ENCODE peak calls at places on chromosomes 1 and 21, in seven cellular contexts. One of them, this sample, is unnamed.
A peak's percentile ranks its signal among the peaks of the same experiment; 100 is the strongest.

GRCh38 chr1:11940260-11940921 is 5.9 kb downstream of the PLOD1 start:
- DNase-seq in Caco-2: no peak
- DNase-seq in adrenal gland: peak; percentile 84
- DNase-seq in neural progenitor cell: no peak
- DNase-seq in colonic mucosa: peak; percentile 42
- DNase-seq in RWPE2: no peak
- DNase-seq in K562: no peak
- DNase-seq in this sample: no peak

GRCh38 chr1:65174585-65174984 is 26.6 kb downstream of the AK4 start:
- DNase-seq in Caco-2: no peak
- DNase-seq in adrenal gland: peak; percentile 72
- DNase-seq in neural progenitor cell: no peak
- DNase-seq in colonic mucosa: no peak
- DNase-seq in RWPE2: peak; percentile 75
- DNase-seq in K562: no peak
- DNase-seq in this sample: peak; percentile 98

GRCh38 chr1:14809186-14809981 is 210.9 kb downstream of the KAZN start:
- DNase-seq in Caco-2: no peak
- DNase-seq in adrenal gland: no peak
- DNase-seq in neural progenitor cell: no peak
- DNase-seq in colonic mucosa: no peak
- DNase-seq in RWPE2: no peak
- DNase-seq in K562: no peak
- DNase-seq in this sample: no peak

GRCh38 chr1:161908264-161908663 is 115.4 kb downstream of the OLFML2B start:
- DNase-seq in Caco-2: no peak
- DNase-seq in adrenal gland: no peak
- DNase-seq in neural progenitor cell: no peak
- DNase-seq in colonic mucosa: no peak
- DNase-seq in RWPE2: no peak
- DNase-seq in K562: no peak
- DNase-seq in this sample: no peak

GRCh38 chr1:233656032-233656620 is 42.2 kb downstream of the KCNK1 start:
- DNase-seq in Caco-2: no peak
- DNase-seq in adrenal gland: no peak
- DNase-seq in neural progenitor cell: no peak
- DNase-seq in colonic mucosa: no peak
- DNase-seq in RWPE2: no peak
- DNase-seq in K562: no peak
- DNase-seq in this sample: no peak

GRCh38 chr1:159197767-159198557 is 6.7 kb upstream of the ACKR1 start:
- DNase-seq in Caco-2: peak; percentile 74
- DNase-seq in adrenal gland: peak; percentile 94
- DNase-seq in neural progenitor cell: peak; percentile 89
- DNase-seq in colonic mucosa: peak; percentile 73
- DNase-seq in RWPE2: no peak
- DNase-seq in K562: peak; percentile 56
- DNase-seq in this sample: peak; percentile 78

GRCh38 chr1:64471218-64471719 is 1.3 kb downstream of the CACHD1 start:
- DNase-seq in Caco-2: no peak
- DNase-seq in adrenal gland: peak; percentile 70
- DNase-seq in neural progenitor cell: peak; percentile 78
- DNase-seq in colonic mucosa: peak; percentile 39
- DNase-seq in RWPE2: no peak
- DNase-seq in K562: no peak
- DNase-seq in this sample: no peak

GRCh38 chr21:33286600-33287456 is 20.7 kb downstream of the IL10RB start:
- DNase-seq in Caco-2: no peak
- DNase-seq in adrenal gland: peak; percentile 78
- DNase-seq in neural progenitor cell: no peak
- DNase-seq in colonic mucosa: peak; percentile 62
- DNase-seq in RWPE2: no peak
- DNase-seq in K562: no peak
- DNase-seq in this sample: peak; percentile 48

GRCh38 chr1:167105150-167105840 is 11.4 kb downstream of the STYXL2 start:
- DNase-seq in Caco-2: no peak
- DNase-seq in adrenal gland: no peak
- DNase-seq in neural progenitor cell: no peak
- DNase-seq in colonic mucosa: no peak
- DNase-seq in RWPE2: no peak
- DNase-seq in K562: no peak
- DNase-seq in this sample: no peak

GRCh38 chr1:224500802-224501201 is 66.2 kb upstream of the WDR26 start:
- DNase-seq in Caco-2: no peak
- DNase-seq in adrenal gland: no peak
- DNase-seq in neural progenitor cell: no peak
- DNase-seq in colonic mucosa: no peak
- DNase-seq in RWPE2: no peak
- DNase-seq in K562: no peak
- DNase-seq in this sample: no peak

GRCh38 chr1:115323366-115324004 is 14.6 kb downstream of the NGF start:
- DNase-seq in Caco-2: no peak
- DNase-seq in adrenal gland: no peak
- DNase-seq in neural progenitor cell: no peak
- DNase-seq in colonic mucosa: peak; percentile 61
- DNase-seq in RWPE2: no peak
- DNase-seq in K562: no peak
- DNase-seq in this sample: peak; percentile 45

GRCh38 chr1:154104433-154105082 is 50.3 kb downstream of the NUP210L start:
- DNase-seq in Caco-2: peak; percentile 52
- DNase-seq in adrenal gland: no peak
- DNase-seq in neural progenitor cell: peak; percentile 20
- DNase-seq in colonic mucosa: no peak
- DNase-seq in RWPE2: no peak
- DNase-seq in K562: no peak
- DNase-seq in this sample: no peak

GRCh38 chr1:6612641-6613360 is 730 bp upstream of the PHF13 start:
- DNase-seq in Caco-2: no peak
- DNase-seq in adrenal gland: peak; percentile 81
- DNase-seq in neural progenitor cell: peak; percentile 65
- DNase-seq in colonic mucosa: peak; percentile 65
- DNase-seq in RWPE2: no peak
- DNase-seq in K562: no peak
- DNase-seq in this sample: peak; percentile 27

GRCh38 chr1:208326033-208326432 is 81.8 kb upstream of the PLXNA2 start:
- DNase-seq in Caco-2: no peak
- DNase-seq in adrenal gland: no peak
- DNase-seq in neural progenitor cell: no peak
- DNase-seq in colonic mucosa: no peak
- DNase-seq in RWPE2: no peak
- DNase-seq in K562: no peak
- DNase-seq in this sample: no peak

GRCh38 chr1:206895320-206895719 is 1.9 kb upstream of the IL24 start:
- DNase-seq in Caco-2: peak; percentile 62
- DNase-seq in adrenal gland: no peak
- DNase-seq in neural progenitor cell: no peak
- DNase-seq in colonic mucosa: no peak
- DNase-seq in RWPE2: peak; percentile 99
- DNase-seq in K562: no peak
- DNase-seq in this sample: no peak

GRCh38 chr1:115929846-115930245 is 46.5 kb upstream of the SLC22A15 start:
- DNase-seq in Caco-2: no peak
- DNase-seq in adrenal gland: no peak
- DNase-seq in neural progenitor cell: no peak
- DNase-seq in colonic mucosa: no peak
- DNase-seq in RWPE2: no peak
- DNase-seq in K562: no peak
- DNase-seq in this sample: no peak

GRCh38 chr21:38712076-38712475 is 93.7 kb upstream of the ETS2 start:
- DNase-seq in Caco-2: peak; percentile 69
- DNase-seq in adrenal gland: peak; percentile 57
- DNase-seq in neural progenitor cell: peak; percentile 64
- DNase-seq in colonic mucosa: peak; percentile 56
- DNase-seq in RWPE2: no peak
- DNase-seq in K562: peak; percentile 32
- DNase-seq in this sample: peak; percentile 23

GRCh38 chr1:177907000-177907399 is 62.9 kb downstream of the SEC16B start:
- DNase-seq in Caco-2: no peak
- DNase-seq in adrenal gland: no peak
- DNase-seq in neural progenitor cell: no peak
- DNase-seq in colonic mucosa: no peak
- DNase-seq in RWPE2: no peak
- DNase-seq in K562: no peak
- DNase-seq in this sample: no peak

GRCh38 chr1:67749844-67750689 is 65.1 kb downstream of the GADD45A start:
- DNase-seq in Caco-2: no peak
- DNase-seq in adrenal gland: peak; percentile 65
- DNase-seq in neural progenitor cell: peak; percentile 49
- DNase-seq in colonic mucosa: no peak
- DNase-seq in RWPE2: peak; percentile 86
- DNase-seq in K562: peak; percentile 51
- DNase-seq in this sample: peak; percentile 88

GRCh38 chr1:91673603-91674002 is 173.0 kb downstream of the CDC7 start:
- DNase-seq in Caco-2: no peak
- DNase-seq in adrenal gland: no peak
- DNase-seq in neural progenitor cell: no peak
- DNase-seq in colonic mucosa: no peak
- DNase-seq in RWPE2: no peak
- DNase-seq in K562: no peak
- DNase-seq in this sample: no peak

DNA sequence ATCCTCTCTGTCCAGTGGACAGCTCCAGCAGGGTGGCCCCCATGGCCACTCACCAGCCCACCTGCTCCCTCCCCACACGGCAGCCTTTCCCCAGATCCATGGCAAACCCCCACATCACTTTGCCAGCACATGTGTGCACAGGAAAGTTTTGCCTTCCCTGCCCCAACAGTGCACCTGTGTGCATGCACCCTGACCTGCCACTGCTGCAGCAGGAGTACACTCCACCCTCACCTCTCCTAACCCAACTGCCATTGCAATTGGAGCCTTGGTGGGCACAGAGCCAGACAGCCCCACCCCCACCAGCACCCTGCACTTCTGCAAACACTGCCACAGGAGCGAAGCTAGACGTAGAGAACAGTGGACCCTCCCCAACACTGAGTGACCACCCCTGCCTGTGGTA is 308.9 kb downstream of the CEP170 start:
- DNase-seq in Caco-2: no peak
- DNase-seq in adrenal gland: no peak
- DNase-seq in neural progenitor cell: no peak
- DNase-seq in colonic mucosa: no peak
- DNase-seq in RWPE2: no peak
- DNase-seq in K562: no peak
- DNase-seq in this sample: no peak
- H3K4me3 ChIP-seq in Caco-2: no peak overlapping the region
- H3K4me3 ChIP-seq in adrenal gland: no peak overlapping the region
- H3K4me3 ChIP-seq in neural progenitor cell: no peak overlapping the region
- H3K4me3 ChIP-seq in colonic mucosa: no peak overlapping the region
- H3K4me3 ChIP-seq in RWPE2: no peak overlapping the region
- H3K4me3 ChIP-seq in K562: no peak overlapping the region
- H3K4me3 ChIP-seq in this sample: no peak overlapping the region

DNA sequence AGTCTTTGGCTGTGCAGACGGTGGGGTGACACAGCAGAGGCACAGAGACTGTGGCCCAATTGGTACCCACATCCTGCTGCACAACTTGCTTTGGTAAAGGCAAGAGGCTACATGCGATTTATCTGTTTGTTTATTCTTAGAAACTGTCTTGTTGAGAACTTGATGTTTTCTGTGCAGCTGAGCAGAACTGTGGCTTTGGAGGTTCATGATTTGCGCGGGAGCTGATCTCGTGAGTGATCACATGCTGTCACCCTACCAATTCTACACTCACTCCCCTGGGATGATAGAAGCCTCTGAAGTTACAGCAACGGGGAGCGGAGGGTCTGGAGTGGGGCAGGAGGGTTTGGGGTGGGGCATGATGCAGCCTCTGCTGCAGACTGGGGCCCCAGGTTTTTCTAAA is 83.7 kb downstream of the GRIK3 start:
- DNase-seq in Caco-2: no peak
- DNase-seq in adrenal gland: no peak
- DNase-seq in neural progenitor cell: no peak
- DNase-seq in colonic mucosa: no peak
- DNase-seq in RWPE2: no peak
- DNase-seq in K562: no peak
- DNase-seq in this sample: no peak
- H3K4me3 ChIP-seq in Caco-2: no peak overlapping the region
- H3K4me3 ChIP-seq in adrenal gland: no peak overlapping the region
- H3K4me3 ChIP-seq in neural progenitor cell: no peak overlapping the region
- H3K4me3 ChIP-seq in colonic mucosa: no peak overlapping the region
- H3K4me3 ChIP-seq in RWPE2: no peak overlapping the region
- H3K4me3 ChIP-seq in K562: no peak overlapping the region
- H3K4me3 ChIP-seq in this sample: no peak overlapping the region

DNA sequence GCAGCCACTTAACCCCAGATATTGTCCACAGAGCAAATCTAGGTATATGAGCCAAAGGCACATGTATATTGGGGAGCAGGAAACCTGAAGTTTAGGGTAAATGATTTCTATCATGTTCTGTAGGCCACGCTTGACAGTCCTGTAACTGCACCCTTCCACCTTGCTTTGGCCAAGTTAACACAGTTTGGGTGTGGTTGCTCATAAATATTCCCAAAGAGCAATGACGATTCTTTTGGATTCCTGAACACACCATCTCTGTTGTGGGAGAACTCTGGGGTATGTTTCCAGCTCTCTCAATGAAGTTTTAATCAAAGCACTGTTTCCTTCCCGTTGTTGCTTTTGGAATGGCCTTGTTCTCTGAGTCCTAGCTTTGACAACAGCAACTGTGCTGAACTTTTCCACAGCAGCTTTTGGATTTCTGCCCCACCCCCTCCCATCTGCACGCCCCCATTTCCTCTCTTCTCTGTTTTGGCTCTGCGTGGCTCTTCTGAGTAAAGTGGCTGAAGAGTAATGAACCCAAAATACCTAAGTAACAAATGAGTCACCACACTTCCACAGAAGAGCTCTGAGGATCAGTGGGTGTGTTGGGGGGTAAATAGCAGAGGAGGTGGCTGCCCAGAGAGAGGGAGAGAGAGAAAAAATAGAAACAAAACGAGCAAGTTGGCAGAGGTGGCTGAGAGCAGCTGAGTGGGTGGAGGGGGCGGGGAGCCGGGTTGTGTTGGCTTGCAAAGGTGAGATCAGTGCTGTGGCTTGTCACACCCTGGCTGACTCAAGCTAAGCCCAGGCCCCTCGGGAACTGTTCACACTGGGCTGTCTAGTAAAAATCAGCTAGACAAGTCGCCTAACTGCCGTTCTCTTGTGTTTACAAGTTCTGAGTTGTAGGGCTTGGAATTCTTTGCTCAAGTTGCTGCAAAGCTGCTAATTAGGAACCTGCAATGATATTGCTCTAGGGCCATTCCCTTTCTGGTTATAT is 26.9 kb upstream of the RAP1A start:
- DNase-seq in Caco-2: peak; percentile 74
- DNase-seq in adrenal gland: peak; percentile 75
- DNase-seq in neural progenitor cell: peak; percentile 9
- DNase-seq in colonic mucosa: peak; percentile 88
- DNase-seq in RWPE2: peak; percentile 89
- DNase-seq in K562: peak; percentile 83
- DNase-seq in this sample: peak; percentile 54
- H3K4me3 ChIP-seq in Caco-2: no peak overlapping the region
- H3K4me3 ChIP-seq in adrenal gland: no peak overlapping the region
- H3K4me3 ChIP-seq in neural progenitor cell: no peak overlapping the region
- H3K4me3 ChIP-seq in colonic mucosa: no peak overlapping the region
- H3K4me3 ChIP-seq in RWPE2: no peak overlapping the region
- H3K4me3 ChIP-seq in K562: peak overlapping the region; percentile 3
- H3K4me3 ChIP-seq in this sample: peak overlapping the region; percentile 20

DNA sequence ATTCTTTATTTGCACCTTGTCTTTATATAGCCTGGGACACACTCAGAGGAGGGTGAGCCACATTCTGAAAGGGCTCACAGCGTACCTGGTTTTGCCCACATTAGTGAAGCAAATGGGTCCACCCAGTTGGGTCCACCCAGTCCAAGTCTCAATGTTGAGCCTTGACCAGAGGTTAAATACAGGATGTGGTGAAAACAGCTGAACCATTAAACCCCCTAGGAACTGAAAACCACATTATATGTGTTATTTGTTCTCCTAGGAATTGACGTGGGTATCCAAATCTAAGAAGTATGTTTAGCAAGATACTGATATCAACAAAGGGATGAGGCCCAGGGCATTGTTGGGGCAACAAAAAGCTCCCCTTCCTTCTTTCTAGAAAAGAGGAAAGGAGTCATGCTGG is 83.8 kb downstream of the SETD4 start:
- DNase-seq in Caco-2: no peak
- DNase-seq in adrenal gland: no peak
- DNase-seq in neural progenitor cell: no peak
- DNase-seq in colonic mucosa: no peak
- DNase-seq in RWPE2: no peak
- DNase-seq in K562: no peak
- DNase-seq in this sample: no peak
- H3K4me3 ChIP-seq in Caco-2: no peak overlapping the region
- H3K4me3 ChIP-seq in adrenal gland: no peak overlapping the region
- H3K4me3 ChIP-seq in neural progenitor cell: no peak overlapping the region
- H3K4me3 ChIP-seq in colonic mucosa: no peak overlapping the region
- H3K4me3 ChIP-seq in RWPE2: no peak overlapping the region
- H3K4me3 ChIP-seq in K562: no peak overlapping the region
- H3K4me3 ChIP-seq in this sample: no peak overlapping the region

This sample was measured in brain microvascular endothelial cell.